ENCODE peak calls at places on chromosomes 4 and X, in six cellular contexts. One of them, this sample, is unnamed.

GRCh38 chr4:139524062-139524631 is 31.9 kb downstream of the SETD7 start:
- DNase-seq in heart right ventricle: no peak
- DNase-seq in kidney: no peak
- DNase-seq in endodermal cell: no peak
- DNase-seq in tibial nerve: no peak
- DNase-seq in GM12878: no peak
- DNase-seq in this sample: no peak

GRCh38 chrX:84168095-84168494 is 19.9 kb downstream of the RPS6KA6 start:
- DNase-seq in heart right ventricle: no peak
- DNase-seq in kidney: no peak
- DNase-seq in endodermal cell: no peak
- DNase-seq in tibial nerve: no peak
- DNase-seq in GM12878: no peak
- DNase-seq in this sample: peak; percentile 74

GRCh38 chr4:112664611-112665010 is 27.7 kb downstream of the LARP7 start:
- DNase-seq in heart right ventricle: no peak
- DNase-seq in kidney: no peak
- DNase-seq in endodermal cell: no peak
- DNase-seq in tibial nerve: no peak
- DNase-seq in GM12878: no peak
- DNase-seq in this sample: peak; percentile 39

GRCh38 chr4:38560763-38561558 is 103.0 kb upstream of the KLF3 start:
- DNase-seq in heart right ventricle: no peak
- DNase-seq in kidney: no peak
- DNase-seq in endodermal cell: no peak
- DNase-seq in tibial nerve: no peak
- DNase-seq in GM12878: peak; percentile 54
- DNase-seq in this sample: peak; percentile 52

GRCh38 chr4:48173055-48173991 is 39.3 kb upstream of the TXK start:
- DNase-seq in heart right ventricle: no peak
- DNase-seq in kidney: no peak
- DNase-seq in endodermal cell: peak; percentile 68
- DNase-seq in tibial nerve: no peak
- DNase-seq in GM12878: peak; percentile 55
- DNase-seq in this sample: peak; percentile 75

GRCh38 chrX:153883163-153883843 is 2.7 kb downstream of the L1CAM start:
- DNase-seq in heart right ventricle: no peak
- DNase-seq in kidney: peak; percentile 55
- DNase-seq in endodermal cell: no peak
- DNase-seq in tibial nerve: no peak
- DNase-seq in GM12878: no peak
- DNase-seq in this sample: no peak

GRCh38 chr4:24473309-24473721 is 111.0 kb downstream of the DHX15 start:
- DNase-seq in heart right ventricle: peak; percentile 18
- DNase-seq in kidney: no peak
- DNase-seq in endodermal cell: peak; percentile 65
- DNase-seq in tibial nerve: no peak
- DNase-seq in GM12878: no peak
- DNase-seq in this sample: peak; percentile 20

GRCh38 chr4:74670583-74670982 is 123.7 kb downstream of the BTC start:
- DNase-seq in heart right ventricle: no peak
- DNase-seq in kidney: no peak
- DNase-seq in endodermal cell: no peak
- DNase-seq in tibial nerve: no peak
- DNase-seq in GM12878: no peak
- DNase-seq in this sample: no peak

DNA sequence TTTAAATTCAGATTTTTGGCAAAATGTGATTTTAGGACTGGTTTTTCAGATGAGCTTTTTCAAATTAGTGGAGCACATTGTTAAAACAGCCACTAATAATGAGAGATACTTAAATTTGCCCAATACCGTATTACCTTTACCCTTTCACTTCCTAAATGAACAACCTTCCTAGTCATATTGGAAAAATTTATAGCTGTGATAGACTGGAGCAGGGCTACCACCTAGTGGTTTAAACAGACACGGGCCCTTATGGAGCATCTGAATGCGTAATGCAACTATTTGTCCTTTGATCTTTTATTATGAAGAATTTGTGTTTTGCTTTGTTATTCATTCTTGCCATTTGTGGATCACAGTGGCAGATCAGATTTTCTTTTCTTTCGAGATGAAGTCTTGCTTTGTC is 72.7 kb downstream of the KDM6A start:
- DNase-seq in heart right ventricle: no peak
- DNase-seq in kidney: no peak
- DNase-seq in endodermal cell: no peak
- DNase-seq in tibial nerve: no peak
- DNase-seq in GM12878: no peak
- DNase-seq in this sample: no peak
- TF ChIP-seq CTCF in heart right ventricle: peak; percentile 32
- TF ChIP-seq CTCF in kidney: peak; percentile 8
- TF ChIP-seq CTCF in endodermal cell: peak; percentile 58
- TF ChIP-seq CTCF in tibial nerve: no peak
- TF ChIP-seq CTCF in GM12878: peak; percentile 13
- TF ChIP-seq CTCF in this sample: no peak

DNA sequence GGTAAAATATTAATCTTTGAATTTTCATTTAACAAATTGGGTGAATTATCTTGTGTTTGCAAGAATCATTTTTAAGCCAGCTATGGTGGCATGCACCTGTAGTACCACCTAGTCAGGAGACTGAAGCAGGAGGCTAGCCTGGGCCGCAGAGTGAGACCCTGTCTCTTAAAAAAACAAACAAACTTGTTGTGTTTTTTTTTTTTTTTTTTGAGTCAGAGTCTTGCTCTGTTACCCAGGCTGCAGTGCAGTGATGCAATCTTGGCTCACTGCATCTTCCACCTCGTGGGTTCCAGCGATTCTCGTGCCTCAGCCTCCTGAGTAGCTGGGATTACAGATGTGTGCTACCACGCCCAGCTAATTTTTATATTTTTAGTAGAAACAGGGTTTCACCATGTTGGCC is 2.2 kb downstream of the TXLNG start:
- DNase-seq in heart right ventricle: no peak
- DNase-seq in kidney: no peak
- DNase-seq in endodermal cell: peak; percentile 18
- DNase-seq in tibial nerve: no peak
- DNase-seq in GM12878: no peak
- DNase-seq in this sample: no peak
- H3K4me3 ChIP-seq in heart right ventricle: no peak overlapping the region
- H3K4me3 ChIP-seq in kidney: no peak overlapping the region
- H3K4me3 ChIP-seq in endodermal cell: no peak overlapping the region
- H3K4me3 ChIP-seq in tibial nerve: no peak overlapping the region
- H3K4me3 ChIP-seq in GM12878: no peak overlapping the region
- H3K4me3 ChIP-seq in this sample: no peak overlapping the region

DNA sequence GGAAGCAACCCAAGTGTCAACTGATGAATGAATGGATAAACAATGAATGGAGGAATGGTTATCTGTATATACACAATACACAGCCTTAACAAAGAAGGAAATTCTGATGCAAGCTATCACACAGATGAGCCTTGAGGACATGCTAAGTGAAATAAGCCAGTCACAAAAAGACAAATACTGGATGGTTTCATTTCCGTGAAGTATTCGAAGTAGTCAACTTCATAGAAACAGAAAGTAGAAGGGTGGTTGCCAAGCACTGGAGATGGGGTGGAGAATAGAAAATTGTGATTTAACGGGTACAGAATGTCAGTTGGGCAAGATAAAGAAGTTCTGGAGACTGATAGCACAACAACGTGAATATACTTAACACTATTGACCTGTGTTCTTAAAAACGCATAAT is 28.2 kb downstream of the CENPU start:
- DNase-seq in heart right ventricle: no peak
- DNase-seq in kidney: no peak
- DNase-seq in endodermal cell: no peak
- DNase-seq in tibial nerve: no peak
- DNase-seq in GM12878: no peak
- DNase-seq in this sample: no peak
- H3K36me3 ChIP-seq in heart right ventricle: no peaks in the 10 kb centered on the region
- H3K36me3 ChIP-seq in kidney: no peaks in the 10 kb centered on the region
- H3K36me3 ChIP-seq in endodermal cell: peaks cover 69% of the 10 kb centered on the region
- H3K36me3 ChIP-seq in tibial nerve: peaks cover 16% of the 10 kb centered on the region
- H3K36me3 ChIP-seq in GM12878: peaks cover 10% of the 10 kb centered on the region
- H3K36me3 ChIP-seq in this sample: peaks cover 2% of the 10 kb centered on the region

DNA sequence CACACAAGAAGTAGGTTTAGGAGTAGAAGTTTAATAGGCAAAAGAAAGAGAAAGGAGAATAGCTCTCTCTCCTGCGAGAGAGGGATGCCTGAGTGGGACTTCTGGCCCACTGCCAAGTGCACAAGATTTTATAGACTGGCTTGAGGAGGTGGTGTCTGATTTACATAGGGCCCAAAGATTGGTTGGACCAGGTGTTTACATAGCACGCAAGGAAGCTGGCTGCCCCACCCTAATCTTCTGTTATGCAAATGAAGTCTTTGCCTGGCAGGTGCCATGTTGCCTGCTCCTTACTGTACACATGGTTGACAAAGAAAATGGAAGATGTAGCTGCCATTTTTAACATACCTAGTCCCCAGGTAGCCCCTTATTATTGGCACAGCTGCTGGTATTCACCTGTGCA is 170.8 kb upstream of the GATB start:
- DNase-seq in heart right ventricle: no peak
- DNase-seq in kidney: no peak
- DNase-seq in endodermal cell: no peak
- DNase-seq in tibial nerve: no peak
- DNase-seq in GM12878: no peak
- DNase-seq in this sample: no peak
- TF ChIP-seq CTCF in heart right ventricle: no peak
- TF ChIP-seq CTCF in kidney: no peak
- TF ChIP-seq CTCF in endodermal cell: no peak
- TF ChIP-seq CTCF in tibial nerve: no peak
- TF ChIP-seq CTCF in GM12878: no peak
- TF ChIP-seq CTCF in this sample: no peak

GRCh38 chr4:109972786-109973528 is 60.3 kb downstream of the EGF start:
- DNase-seq in heart right ventricle: no peak
- DNase-seq in kidney: no peak
- DNase-seq in endodermal cell: no peak
- DNase-seq in tibial nerve: no peak
- DNase-seq in GM12878: no peak
- DNase-seq in this sample: no peak

GRCh38 chr4:109976189-109976588 is 63.5 kb downstream of the EGF start:
- DNase-seq in heart right ventricle: no peak
- DNase-seq in kidney: no peak
- DNase-seq in endodermal cell: no peak
- DNase-seq in tibial nerve: no peak
- DNase-seq in GM12878: no peak
- DNase-seq in this sample: no peak

GRCh38 chr4:109969909-109970308 is 57.2 kb downstream of the EGF start:
- DNase-seq in heart right ventricle: no peak
- DNase-seq in kidney: no peak
- DNase-seq in endodermal cell: no peak
- DNase-seq in tibial nerve: no peak
- DNase-seq in GM12878: no peak
- DNase-seq in this sample: no peak

GRCh38 chr4:109969087-109969486 is 56.4 kb downstream of the EGF start:
- DNase-seq in heart right ventricle: no peak
- DNase-seq in kidney: no peak
- DNase-seq in endodermal cell: no peak
- DNase-seq in tibial nerve: no peak
- DNase-seq in GM12878: no peak
- DNase-seq in this sample: no peak

GRCh38 chr4:109973529-109973905 is 60.8 kb downstream of the EGF start:
- DNase-seq in heart right ventricle: no peak
- DNase-seq in kidney: no peak
- DNase-seq in endodermal cell: no peak
- DNase-seq in tibial nerve: no peak
- DNase-seq in GM12878: no peak
- DNase-seq in this sample: no peak
- H3K4me3 ChIP-seq in heart right ventricle: no peak overlapping the region
- H3K4me3 ChIP-seq in kidney: no peak overlapping the region
- H3K4me3 ChIP-seq in endodermal cell: no peak overlapping the region
- H3K4me3 ChIP-seq in tibial nerve: no peak overlapping the region
- H3K4me3 ChIP-seq in GM12878: no peak overlapping the region
- H3K4me3 ChIP-seq in this sample: no peak overlapping the region